ENCODE peak calls at places on chromosomes 7 and 10, in nine cellular contexts. J is fibroblast of lung; M is AG09309; H is activated effector memory CD4-positive, alpha-beta T cell treated with Interleukin-2 at 50 U/mL for 16 hours; L is stimulated activated CD8-positive, alpha-beta memory T cell treated with anti-CD3 and anti-CD28 coated beads, Interleukin-12 subunit alpha, Interleukin-12 subunit beta, amount 100 ng/mL, for 4 hours; K is 8988T; U is GM18507; Z is GM10248; T is T-helper 2 cell. D is an unnamed sample.

GRCh38 chr7:91557789-91558396 is 293.7 kb downstream of the FZD1 start:
- DNase-seq in L (no peak), U (no peak), J (peak), K (peak), H (no peak), Z (peak), M (peak), T (no peak), D (peak)

GRCh38 chr10:71457908-71458307 is 61.2 kb downstream of the CDH23 start:
- DNase-seq in M (no peak), U (no peak), H (no peak), K (no peak), Z (no peak), L (no peak), J (no peak), T (no peak), D (no peak)

GRCh38 chr7:6590645-6591110 is 857 bp downstream of the INTS15 start:
- DNase-seq in T (no peak), U (no peak), K (no peak), L (no peak), Z (no peak), M (no peak), J (peak), H (no peak), D (peak)

GRCh38 chr10:13848530-13849425 is 262.0 kb downstream of the PRPF18 start:
- DNase-seq in L (no peak), M (no peak), K (no peak), Z (no peak), J (no peak), H (no peak), U (no peak), T (no peak), D (no peak)

GRCh38 chr7:128405345-128406146 is 4.2 kb downstream of the IMPDH1 start:
- DNase-seq in H (peak), U (peak), T (peak), K (peak), Z (peak), M (no peak), L (peak), J (peak), D (peak)

GRCh38 chr7:152145853-152146466 is 120.5 kb downstream of the GALNT11 start:
- DNase-seq in T (no peak), M (peak), K (no peak), L (no peak), U (no peak), H (peak), Z (no peak), J (peak), D (peak)

GRCh38 chr10:99659031-99659867 is at the start of gene ENTPD7:
- DNase-seq in K (peak), J (peak), H (peak), T (peak), M (peak), Z (peak), L (peak), U (peak), D (peak)

GRCh38 chr7:156067156-156067555 is 254.9 kb upstream of the SHH start:
- DNase-seq in T (no peak), L (no peak), M (no peak), K (no peak), Z (no peak), H (no peak), U (no peak), J (no peak), D (no peak)

GRCh38 chr7:1844336-1844955 is 174.4 kb downstream of the ELFN1 start:
- DNase-seq in T (no peak), Z (no peak), M (no peak), L (no peak), H (no peak), U (no peak), J (no peak), K (peak), D (no peak)

GRCh38 chr7:65265959-65266519 is 107.6 kb upstream of the ZNF92 start:
- DNase-seq in J (no peak), U (no peak), Z (no peak), K (no peak), H (no peak), L (no peak), M (no peak), T (no peak), D (no peak)

GRCh38 chr10:119441921-119442757 is 100.4 kb downstream of the RGS10 start:
- DNase-seq in L (no peak), M (no peak), U (no peak), K (no peak), J (no peak), T (no peak), Z (no peak), H (no peak), D (no peak)

GRCh38 chr10:131688304-131688703 is 212.5 kb upstream of the PPP2R2D start:
- DNase-seq in T (no peak), U (no peak), Z (no peak), K (no peak), H (no peak), M (no peak), J (no peak), L (no peak), D (no peak)

GRCh38 chr10:110959379-110960332 is 40.3 kb downstream of the SHOC2 start:
- DNase-seq in K (no peak), U (no peak), M (no peak), H (no peak), T (no peak), Z (no peak), J (no peak), L (no peak), D (no peak)

GRCh38 chr7:44750921-44751571 is 2.4 kb downstream of the ZMIZ2 start:
- DNase-seq in M (no peak), Z (peak), L (peak), H (peak), J (peak), K (no peak), T (peak), U (no peak), D (no peak)

GRCh38 chr10:89940076-89940475 is 238.7 kb downstream of the KIF20B start:
- DNase-seq in H (no peak), Z (no peak), J (no peak), U (no peak), L (no peak), T (no peak), K (no peak), M (no peak), D (no peak)

GRCh38 chr7:98163704-98164478 is 47.3 kb upstream of the BHLHA15 start:
- DNase-seq in L (no peak), T (no peak), J (peak), H (no peak), Z (no peak), M (no peak), K (no peak), U (no peak), D (no peak)

GRCh38 chr7:101935521-101936141 is 118.2 kb downstream of the CUX1 start:
- DNase-seq in M (no peak), J (peak), L (no peak), U (no peak), K (no peak), T (no peak), Z (no peak), H (no peak), D (no peak)

GRCh38 chr10:27770181-27770580 is 24.6 kb upstream of the MKX start:
- DNase-seq in M (no peak), Z (no peak), J (no peak), L (no peak), H (no peak), T (no peak), K (no peak), U (no peak), D (no peak)

GRCh38 chr10:110560012-110560411 is 7.5 kb upstream of the SMC3 start:
- DNase-seq in H (no peak), J (no peak), M (no peak), U (no peak), Z (no peak), T (no peak), K (no peak), L (no peak), D (no peak)

GRCh38 chr10:12922117-12922900 is 79.2 kb downstream of the CCDC3 start:
- DNase-seq in K (no peak), Z (no peak), U (no peak), J (no peak), M (no peak), H (no peak), L (no peak), T (no peak), D (no peak)

GRCh38 chr7:90347759-90348158 is 1.2 kb downstream of the GTPBP10 start:
- DNase-seq in U (no peak), H (no peak), Z (no peak), L (no peak), M (no peak), K (no peak), T (no peak), J (no peak), D (peak)

GRCh38 chr7:75688200-75689136 is 50.3 kb downstream of the HIP1 start:
- DNase-seq in H (no peak), Z (peak), L (no peak), U (no peak), M (no peak), T (no peak), K (no peak), J (no peak), D (no peak)